ENCODE peak calls at places on chromosomes 5 and 9, in ten cellular contexts. L is fibroblast of the aortic adventitia, G is psoas muscle, S is ovary, V is lung, D is breast epithelium, X is uterus, J is transverse colon, A is choroid plexus epithelial cell, C is coronary artery. O is an unnamed sample.

GRCh38 chr5:115555084-115555633 is 10.6 kb upstream of the FEM1C start:
- DNase-seq in G (no peak), J (no peak), S (no peak), A (no peak), D (no peak), L (no peak), V (no peak), C (no peak), X (no peak), O (no peak)

GRCh38 chr9:9792144-9792857 is 820.5 kb downstream of the PTPRD start:
- DNase-seq in D (no peak), L (no peak), G (no peak), J (no peak), C (no peak), X (no peak), V (no peak), A (no peak), S (no peak), O (no peak)

GRCh38 chr9:130220351-130220750 is 45.2 kb upstream of the HMCN2 start:
- DNase-seq in V (no peak), S (peak; percentile 75), G (no peak), D (no peak), X (peak; percentile 81), J (no peak), A (peak; percentile 61), L (peak; percentile 56), C (no peak), O (peak; percentile 74)

GRCh38 chr9:19748278-19749126 is 40.3 kb downstream of the SLC24A2 start:
- DNase-seq in S (no peak), L (peak; percentile 4), C (no peak), A (peak; percentile 3), J (no peak), G (no peak), V (no peak), X (no peak), D (no peak), O (peak; percentile 5)

GRCh38 chr5:149684371-149684770 is 45.7 kb upstream of the PPARGC1B start:
- DNase-seq in V (no peak), G (no peak), S (no peak), L (no peak), C (no peak), X (no peak), J (no peak), D (no peak), A (no peak), O (peak; percentile 5)

GRCh38 chr9:97766610-97767009 is 69.5 kb upstream of the XPA start:
- DNase-seq in A (no peak), V (no peak), S (no peak), L (no peak), X (no peak), J (no peak), C (no peak), D (no peak), G (no peak), O (no peak)

GRCh38 chr5:5055708-5056107 is 84.4 kb upstream of the ADAMTS16 start:
- DNase-seq in D (no peak), X (no peak), L (no peak), S (no peak), V (no peak), A (no peak), J (no peak), G (no peak), C (no peak), O (no peak)

GRCh38 chr5:54895816-54896341 is 89.5 kb downstream of the ESM1 start:
- DNase-seq in V (no peak), S (peak; percentile 34), L (peak; percentile 73), X (peak; percentile 29), G (no peak), J (no peak), A (peak; percentile 84), C (no peak), D (no peak), O (peak; percentile 61)

GRCh38 chr5:156584856-156585255 is 257.9 kb downstream of the SGCD start:
- DNase-seq in D (no peak), C (no peak), S (no peak), L (no peak), G (no peak), X (no peak), V (no peak), A (no peak), J (no peak), O (no peak)

GRCh38 chr5:72231989-72232703 is 87.9 kb downstream of the MRPS27 start:
- DNase-seq in D (no peak), C (no peak), L (peak; percentile 43), A (peak; percentile 67), G (no peak), S (no peak), V (no peak), X (no peak), J (no peak), O (peak; percentile 82)

GRCh38 chr9:137354153-137354844 is 52.2 kb upstream of the NRARP start:
- DNase-seq in G (no peak), D (no peak), J (no peak), C (peak; percentile 67), S (no peak), L (no peak), V (no peak), A (no peak), X (no peak), O (no peak)

GRCh38 chr9:14910178-14910805 is at the start of gene FREM1:
- DNase-seq in C (peak; percentile 74), X (peak; percentile 59), D (no peak), G (peak; percentile 41), V (no peak), L (no peak), J (peak; percentile 32), S (peak; percentile 22), A (peak; percentile 27), O (peak; percentile 16)

DNA sequence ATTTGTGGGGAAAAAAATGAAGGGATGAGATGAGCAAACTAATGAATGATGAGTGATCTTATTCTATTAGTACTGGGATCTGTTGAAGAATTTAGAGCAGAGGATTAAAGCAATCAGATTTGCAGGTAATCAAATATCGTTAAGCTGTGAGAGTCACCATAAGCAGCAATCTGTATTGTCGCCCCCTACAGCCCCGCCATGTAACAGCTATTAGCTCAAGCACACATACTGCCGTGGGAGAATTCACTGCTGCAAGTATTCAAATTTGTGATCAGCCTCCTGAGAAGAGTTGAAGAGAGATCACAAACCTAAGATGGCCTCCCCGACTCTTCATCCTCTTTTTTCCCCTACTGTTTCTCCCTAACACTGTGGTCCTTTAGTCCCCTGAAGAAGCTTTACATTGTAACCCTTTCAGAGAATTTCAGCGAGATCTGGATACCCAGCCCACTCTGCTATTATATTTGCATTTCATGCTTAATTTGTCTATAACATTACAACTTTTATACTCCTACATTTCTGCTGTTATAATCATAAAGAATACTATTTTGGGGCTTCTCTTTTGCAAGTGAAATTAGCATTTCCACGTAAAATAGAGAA is 28.5 kb upstream of the PHF24 start:
- DNase-seq in D (no peak), S (no peak), A (peak; percentile 46), V (no peak), C (no peak), X (no peak), G (no peak), L (peak; percentile 14), J (no peak), O (peak; percentile 18)
- TF ChIP-seq CTCF in D (no peak), S (no peak), A (peak; percentile 74), V (no peak), C (peak; percentile 10), X (no peak), G (peak; percentile 43), L (peak; percentile 61), J (peak; percentile 43), O (peak; percentile 71)

GRCh38 chr9:83060557-83060956 is 2.4 kb downstream of the RASEF start:
- DNase-seq in J (no peak), S (no peak), A (no peak), G (no peak), D (peak; percentile 72), L (no peak), C (no peak), X (no peak), V (peak; percentile 41), O (no peak)
- H3K4me3 ChIP-seq in J (peak overlapping the region; percentile 55), S (no peak overlapping the region), A (no peak overlapping the region), G (no peak overlapping the region), D (no peak overlapping the region), L (no peak overlapping the region), C (no peak overlapping the region), X (no peak overlapping the region), V (no peak overlapping the region), O (no peak overlapping the region)

GRCh38 chr9:99264070-99264469 is 42.0 kb downstream of the SEC61B start:
- DNase-seq in S (no peak), V (no peak), L (no peak), A (peak; percentile 35), C (no peak), J (no peak), D (no peak), G (no peak), X (no peak), O (peak; percentile 11)
- TF ChIP-seq CTCF in S (no peak), V (no peak), L (peak; percentile 28), A (peak; percentile 56), C (no peak), J (no peak), D (no peak), G (no peak), X (no peak), O (peak; percentile 40)

GRCh38 chr9:133144142-133144886 is 19.4 kb downstream of the GBGT1 start:
- DNase-seq in V (peak; percentile 86), C (no peak), J (peak; percentile 95), A (peak; percentile 60), X (peak; percentile 69), D (no peak), L (peak; percentile 44), G (peak; percentile 76), S (peak; percentile 74), O (peak; percentile 69)

GRCh38 chr9:133143639-133144141 is 20.0 kb downstream of the GBGT1 start:
- DNase-seq in V (no peak), A (no peak), C (no peak), G (no peak), S (no peak), J (no peak), X (no peak), D (no peak), L (no peak), O (no peak)

GRCh38 chr9:133146746-133147411 is 16.8 kb downstream of the GBGT1 start:
- DNase-seq in C (no peak), A (no peak), S (no peak), J (no peak), D (no peak), G (no peak), L (no peak), V (no peak), X (no peak), O (no peak)

GRCh38 chr9:133142657-133143592 is 20.8 kb downstream of the GBGT1 start:
- DNase-seq in D (no peak), C (no peak), L (no peak), J (peak; percentile 68), S (no peak), G (no peak), A (no peak), V (no peak), X (no peak), O (no peak)

DNA sequence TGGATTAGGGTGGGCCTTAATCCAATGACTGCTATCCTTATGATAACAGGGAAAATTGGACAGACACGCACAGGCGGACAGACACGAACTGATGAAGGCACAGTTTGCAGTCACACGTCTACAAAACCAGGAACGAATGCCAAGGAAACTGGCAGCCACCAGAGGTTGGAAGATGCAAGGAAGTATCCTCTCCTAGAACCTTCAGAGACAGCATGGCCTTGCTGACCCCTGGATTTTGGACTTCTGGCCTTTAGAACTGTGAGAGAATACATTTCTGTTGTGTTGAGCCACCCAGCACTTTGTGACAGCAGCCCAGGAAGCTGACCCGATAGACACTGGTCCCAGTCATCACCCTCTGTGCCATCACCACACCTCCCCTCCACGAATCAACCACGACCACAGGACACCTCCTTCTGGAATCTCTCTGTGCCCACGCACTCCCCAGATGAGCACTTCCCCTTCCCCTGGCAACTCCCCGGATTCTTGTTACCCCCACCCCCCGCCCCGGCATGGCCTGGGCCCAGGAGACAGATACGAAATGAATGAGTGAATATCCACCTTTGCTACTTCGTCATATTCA is 18.7 kb downstream of the GBGT1 start:
- DNase-seq in X (peak; percentile 30), C (no peak), J (peak; percentile 20), G (no peak), D (no peak), A (no peak), V (no peak), S (no peak), L (no peak), O (no peak)
- H3K4me3 ChIP-seq in X (no peak overlapping the region), C (peak overlapping the region; percentile 67), J (peak overlapping the region; percentile 43), G (peak overlapping the region; percentile 57), D (peak overlapping the region; percentile 37), A (no peak overlapping the region), V (no peak overlapping the region), S (no peak overlapping the region), L (no peak overlapping the region), O (peak overlapping the region; percentile 29)

O was measured in fibroblast of villous mesenchyme.